ENCODE peak calls at places on chromosomes 2 and 18, in nine cellular contexts. B is adrenal gland, A is T follicular helper cell, M is HEK293T, F is heart right ventricle, O is GM12865, K is EH, Y is GM23248, E is hepatocyte. R is an unnamed sample.
A peak's percentile ranks its signal among the peaks of the same experiment; 100 is the strongest.

GRCh38 chr2:215973954-215974699 is 39.2 kb downstream of the MREG start:
- DNase-seq in F (no peak), Y (peak; percentile 76), O (no peak), E (peak; percentile 50), B (peak; percentile 66), A (no peak), K (peak; percentile 44), M (no peak), R (no peak)

GRCh38 chr2:234593636-234594035 is 96.8 kb upstream of the ARL4C start:
- DNase-seq in E (no peak), M (no peak), A (no peak), Y (no peak), B (no peak), F (no peak), K (peak; percentile 81), O (no peak), R (no peak)

GRCh38 chr18:48802543-48803428 is 148.0 kb downstream of the SMAD7 start:
- DNase-seq in Y (no peak), O (no peak), E (peak; percentile 47), F (no peak), K (no peak), A (no peak), M (no peak), B (peak; percentile 52), R (no peak)

GRCh38 chr2:121790276-121790956 is 35.0 kb downstream of the TSN start:
- DNase-seq in A (no peak), Y (peak; percentile 94), B (no peak), O (no peak), M (no peak), E (peak; percentile 73), F (no peak), K (peak; percentile 87), R (no peak)

GRCh38 chr2:77169426-77169825 is 352.8 kb downstream of the LRRTM4 start:
- DNase-seq in B (no peak), Y (no peak), F (no peak), A (no peak), K (no peak), E (no peak), O (no peak), M (no peak), R (no peak)

GRCh38 chr2:64274399-64275173 is 130.4 kb upstream of the PELI1 start:
- DNase-seq in A (no peak), Y (peak; percentile 37), K (no peak), E (no peak), F (no peak), O (no peak), M (no peak), B (no peak), R (no peak)

GRCh38 chr2:144946263-144946662 is 426.3 kb upstream of the ZEB2 start:
- DNase-seq in F (no peak), O (no peak), M (no peak), E (no peak), Y (peak; percentile 9), A (no peak), B (no peak), K (peak; percentile 15), R (no peak)

GRCh38 chr2:30631051-30631671 is 176.1 kb downstream of the CAPN13 start:
- DNase-seq in E (no peak), B (no peak), O (peak; percentile 65), K (no peak), A (no peak), M (no peak), Y (no peak), F (no peak), R (no peak)

GRCh38 chr2:21372654-21373053 is 248.9 kb downstream of the TDRD15 start:
- DNase-seq in E (peak; percentile 54), F (no peak), Y (peak; percentile 2), K (peak; percentile 2), O (peak; percentile 26), M (peak; percentile 28), A (no peak), B (no peak), R (no peak)

GRCh38 chr2:12059616-12060441 is 313.4 kb downstream of the LPIN1 start:
- DNase-seq in B (no peak), E (no peak), A (no peak), K (peak; percentile 72), O (no peak), M (no peak), F (no peak), Y (peak; percentile 26), R (no peak)

GRCh38 chr2:60652822-60653315 is 99.4 kb upstream of the BCL11A start:
- DNase-seq in O (no peak), F (no peak), M (peak; percentile 21), A (no peak), K (no peak), B (no peak), Y (no peak), E (no peak), R (no peak)

GRCh38 chr18:4384932-4385331 is 70.2 kb downstream of the DLGAP1 start:
- DNase-seq in F (no peak), O (peak; percentile 47), Y (no peak), E (no peak), A (no peak), B (no peak), K (no peak), M (no peak), R (no peak)

GRCh38 chr2:179252439-179252838 is 12.2 kb downstream of the SESTD1 start:
- DNase-seq in Y (no peak), K (no peak), E (no peak), F (no peak), A (no peak), M (no peak), B (no peak), O (no peak), R (no peak)

GRCh38 chr2:207483477-207483876 is 46.3 kb upstream of the CREB1 start:
- DNase-seq in B (no peak), O (no peak), F (no peak), Y (no peak), A (no peak), M (no peak), K (peak; percentile 44), E (no peak), R (no peak)

GRCh38 chr2:170770304-170771048 is at the start of gene ERICH2:
- DNase-seq in O (peak; percentile 82), F (peak; percentile 62), M (peak; percentile 88), E (peak; percentile 93), A (peak; percentile 16), B (peak; percentile 83), K (peak; percentile 61), Y (peak; percentile 76), R (peak; percentile 70)